ENCODE peak calls at places on chromosome 17, in six cellular contexts. O is GM23248, S is MM.1S, B is fibroblast of lung, K is SK-N-SH, W is PC-3. J is an unnamed sample.
A peak's percentile ranks its signal among the peaks of the same experiment; 100 is the strongest.

GRCh38 chr17:78557598-78558039 is 19.6 kb downstream of the DNAH17 start:
- DNase-seq in B (peak; percentile 36), O (peak; percentile 92), W (peak; percentile 39), K (peak; percentile 59), S (no peak), J (no peak)

GRCh38 chr17:48597775-48598631 is 4.4 kb upstream of the HOXB5 start:
- DNase-seq in W (peak; percentile 67), B (peak; percentile 96), O (peak; percentile 80), K (no peak), S (no peak), J (peak; percentile 83)

GRCh38 chr17:47288531-47289116 is 35.0 kb downstream of the ITGB3 start:
- DNase-seq in W (no peak), K (no peak), S (no peak), O (peak; percentile 35), B (peak; percentile 62), J (no peak)

GRCh38 chr17:48995871-48996695 is 1.1 kb upstream of the IGF2BP1 start:
- DNase-seq in S (no peak), B (no peak), W (no peak), K (peak; percentile 65), O (peak; percentile 47), J (peak; percentile 98)

GRCh38 chr17:10657123-10657522 is at the start of gene MYH3:
- DNase-seq in S (no peak), K (no peak), O (no peak), B (no peak), W (no peak), J (peak; percentile 56)

GRCh38 chr17:79005063-79005861 is 4.3 kb downstream of the CANT1 start:
- DNase-seq in K (no peak), S (no peak), B (no peak), O (no peak), W (peak; percentile 94), J (peak; percentile 32)

GRCh38 chr17:6241381-6241780 is 171.2 kb downstream of the WSCD1 start:
- DNase-seq in S (no peak), W (peak; percentile 72), B (no peak), O (no peak), K (no peak), J (peak; percentile 77)

GRCh38 chr17:43832168-43832975 is 574 bp downstream of the MPP3 start:
- DNase-seq in B (peak; percentile 57), S (no peak), K (peak; percentile 90), W (peak; percentile 90), O (peak; percentile 91), J (peak; percentile 84)

GRCh38 chr17:42252528-42253172 is 23.5 kb downstream of the STAT5B start:
- DNase-seq in B (no peak), W (no peak), K (no peak), O (peak; percentile 40), S (no peak), J (no peak)

GRCh38 chr17:17551361-17551760 is 40.1 kb downstream of the PEMT start:
- DNase-seq in K (peak; percentile 89), W (no peak), B (peak; percentile 12), O (peak; percentile 32), S (no peak), J (no peak)

GRCh38 chr17:43940630-43941029 is 1.6 kb downstream of the PPY start:
- DNase-seq in W (peak; percentile 60), S (peak; percentile 24), K (peak; percentile 81), B (peak; percentile 27), O (peak; percentile 59), J (peak; percentile 96)

GRCh38 chr17:18039535-18040286 is 503 bp downstream of the GID4 start:
- DNase-seq in O (peak; percentile 66), K (peak; percentile 91), S (peak; percentile 48), W (peak; percentile 37), B (no peak), J (peak; percentile 88)

GRCh38 chr17:47875011-47875471 is 21.0 kb upstream of the SP2 start:
- DNase-seq in O (no peak), B (no peak), S (no peak), K (no peak), W (no peak), J (no peak)

DNA sequence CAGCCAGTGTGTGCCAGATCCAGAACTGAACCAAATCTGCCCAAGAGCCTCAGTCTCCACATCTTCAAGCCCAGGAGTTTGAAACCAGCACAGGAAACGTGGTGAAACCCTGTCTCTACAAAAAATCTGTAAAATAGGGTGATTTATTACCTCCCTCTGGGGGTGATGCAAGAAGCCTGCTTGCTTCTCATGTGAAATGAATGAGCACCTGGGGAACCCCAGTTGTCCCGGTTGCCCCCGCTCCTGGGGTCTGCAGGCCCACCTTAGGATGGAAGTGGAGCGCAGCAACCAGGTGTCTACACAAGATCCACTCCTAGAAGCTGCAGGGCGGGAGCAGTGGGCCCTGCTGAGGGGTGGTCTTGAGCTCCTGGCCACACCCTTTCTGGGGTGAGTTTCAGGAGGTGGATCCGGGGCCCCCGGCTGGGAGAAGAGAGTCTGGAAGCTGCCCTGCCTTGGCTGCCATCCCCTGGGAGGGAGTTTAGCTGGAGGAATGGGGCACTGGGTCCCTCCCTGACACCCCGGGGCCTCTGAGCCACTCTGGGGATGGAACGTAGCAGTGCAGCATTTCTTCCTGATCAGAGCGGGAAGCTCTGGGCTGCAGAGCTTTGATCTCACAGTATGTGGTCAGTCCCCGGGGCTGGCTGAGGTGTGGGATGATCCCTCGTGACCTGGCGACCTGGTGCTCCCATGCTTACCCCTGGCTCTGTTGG is 117.8 kb downstream of the RAB11FIP4 start:
- DNase-seq in O (no peak), K (no peak), S (no peak), B (no peak), W (no peak), J (no peak)
- H3K4me3 ChIP-seq in O (no peak overlapping the region), K (no peak overlapping the region), S (peak overlapping the region; percentile 62), B (no peak overlapping the region), W (no peak overlapping the region), J (no peak overlapping the region)

GRCh38 chr17:72681844-72682243 is 410.6 kb downstream of the SLC39A11 start:
- DNase-seq in O (no peak), B (no peak), W (no peak), S (no peak), K (no peak), J (no peak)
- H3K9ac ChIP-seq in O (no peak overlapping the region), B (no peak overlapping the region), W (peak overlapping the region; percentile 88), S (no peak overlapping the region), K (no peak overlapping the region), J (no peak overlapping the region)

DNA sequence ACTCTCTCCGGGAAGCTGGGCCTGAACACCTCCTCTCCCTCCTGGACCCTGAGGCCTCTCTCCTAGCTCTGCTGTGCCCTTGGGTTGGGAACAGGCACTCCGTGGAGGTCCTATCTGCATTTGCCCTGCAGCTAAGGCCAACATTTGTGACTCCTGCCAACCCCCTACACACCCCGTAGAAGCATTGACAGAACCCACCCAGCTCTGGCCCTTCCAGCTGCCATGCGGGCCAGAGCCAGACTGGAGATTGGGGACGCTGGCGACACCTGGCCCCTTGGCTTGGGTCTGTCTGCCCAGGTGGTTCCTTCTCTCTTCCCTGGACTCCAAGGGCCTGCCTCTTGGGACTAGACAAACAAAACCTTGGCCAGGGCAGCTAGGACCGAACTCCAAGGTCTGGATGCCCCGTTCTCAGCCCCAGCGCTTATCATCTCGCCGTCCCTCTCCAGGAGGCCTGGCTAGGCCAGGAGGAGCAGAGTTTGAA is 644 bp upstream of the RHBDF2 start:
- DNase-seq in S (no peak), O (no peak), K (no peak), B (no peak), W (no peak), J (no peak)
- H3K4me3 ChIP-seq in S (peak overlapping the region; percentile 62), O (peak overlapping the region; percentile 74), K (peak overlapping the region; percentile 78), B (peak overlapping the region; percentile 66), W (peak overlapping the region; percentile 98), J (no peak overlapping the region)

GRCh38 chr17:14737984-14738651 is 437.2 kb downstream of the HS3ST3B1 start:
- DNase-seq in S (no peak), O (peak; percentile 98), B (peak; percentile 98), K (no peak), W (peak; percentile 99), J (peak; percentile 78)
- H3K9ac ChIP-seq in S (no peak overlapping the region), O (peak overlapping the region; percentile 50), B (no peak overlapping the region), K (no peak overlapping the region), W (peak overlapping the region; percentile 3), J (no peak overlapping the region)

GRCh38 chr17:8227238-8227581 is 16.8 kb upstream of the AURKB start:
- DNase-seq in K (no peak), S (no peak), O (peak; percentile 12), W (no peak), B (no peak), J (peak; percentile 69)
- H3K4me3 ChIP-seq in K (peak overlapping the region; percentile 55), S (no peak overlapping the region), O (peak overlapping the region; percentile 65), W (no peak overlapping the region), B (peak overlapping the region; percentile 50), J (peak overlapping the region; percentile 79)